ENCODE peak calls at places on chromosomes 6 and 20, in four cellular contexts. L, Y, V and I are unnamed samples.

GRCh38 chr6:170091000-170091638 is 199.8 kb downstream of the DLL1 start:
- DNase-seq in L (no peak), Y (no peak), V (no peak), I (no peak)

GRCh38 chr20:63952769-63953168 is 3.4 kb downstream of the UCKL1 start:
- DNase-seq in L (no peak), Y (no peak), V (no peak), I (no peak)

GRCh38 chr20:62149532-62150235 is 6.1 kb downstream of the SS18L1 start:
- DNase-seq in L (no peak), Y (no peak), V (no peak), I (no peak)

GRCh38 chr6:107728564-107728897 is 95.6 kb downstream of the SCML4 start:
- DNase-seq in L (no peak), Y (no peak), V (no peak), I (no peak)

GRCh38 chr6:33570806-33571636 is 9.1 kb downstream of the BAK1 start:
- DNase-seq in L (no peak), Y (peak; percentile 81), V (peak; percentile 87), I (no peak)

GRCh38 chr6:163191704-163192537 is 222.6 kb upstream of the QKI start:
- DNase-seq in L (no peak), Y (no peak), V (no peak), I (no peak)

GRCh38 chr6:65285275-65285674 is 421.8 kb downstream of the EYS start:
- DNase-seq in L (no peak), Y (no peak), V (no peak), I (no peak)

GRCh38 chr20:33859751-33860150 is 48.6 kb downstream of the CHMP4B start:
- DNase-seq in L (no peak), Y (no peak), V (no peak), I (no peak)

GRCh38 chr6:98832282-98833100 is 1.9 kb upstream of the POU3F2 start:
- DNase-seq in L (no peak), Y (peak; percentile 62), V (no peak), I (no peak)

GRCh38 chr6:168189679-168190405 is 110.8 kb upstream of the FRMD1 start:
- DNase-seq in L (no peak), Y (no peak), V (no peak), I (no peak)

GRCh38 chr20:1946762-1947534 is 46.9 kb downstream of the PDYN start:
- DNase-seq in L (no peak), Y (no peak), V (no peak), I (no peak)

GRCh38 chr6:136012948-136013347 is 161.4 kb downstream of the PDE7B start:
- DNase-seq in L (no peak), Y (no peak), V (no peak), I (no peak)

GRCh38 chr6:44672086-44672485 is 284.6 kb downstream of the CDC5L start:
- DNase-seq in L (no peak), Y (no peak), V (no peak), I (no peak)

GRCh38 chr6:50889912-50890311 is 71.2 kb downstream of the TFAP2B start:
- DNase-seq in L (no peak), Y (no peak), V (no peak), I (no peak)

GRCh38 chr6:135438907-135439535 is 58.5 kb downstream of the AHI1 start:
- DNase-seq in L (no peak), Y (peak; percentile 10), V (no peak), I (peak; percentile 7)

GRCh38 chr6:85449818-85450577 is at the start of gene NT5E:
- DNase-seq in L (no peak), Y (peak; percentile 89), V (peak; percentile 84), I (no peak)

GRCh38 chr6:149129401-149130077 is 188.0 kb upstream of the TAB2 start:
- DNase-seq in L (no peak), Y (peak; percentile 86), V (no peak), I (no peak)

GRCh38 chr20:49697071-49697470 is 16.6 kb downstream of the B4GALT5 start:
- DNase-seq in L (no peak), Y (no peak), V (no peak), I (no peak)

GRCh38 chr6:3799731-3800130 is 48.2 kb upstream of the PXDC1 start:
- DNase-seq in L (no peak), Y (no peak), V (no peak), I (no peak)

GRCh38 chr20:371755-372542 is 8.6 kb upstream of the TRIB3 start:
- DNase-seq in L (peak; percentile 80), Y (peak; percentile 99), V (no peak), I (peak; percentile 68)

GRCh38 chr6:22079788-22080187 is 217.0 kb downstream of the PRL start:
- DNase-seq in L (no peak), Y (peak; percentile 21), V (no peak), I (no peak)

GRCh38 chr6:78308025-78308424 is 559.3 kb upstream of the IRAK1BP1 start:
- DNase-seq in L (no peak), Y (no peak), V (peak; percentile 7), I (no peak)

GRCh38 chr6:79821859-79822258 is 125.5 kb downstream of the ELOVL4 start:
- DNase-seq in L (no peak), Y (peak; percentile 10), V (peak; percentile 26), I (no peak)